ENCODE peak calls at places on chromosomes 5 and 9, in four cellular contexts. One of them, this sample, is unnamed.

GRCh38 chr5:126516133-126516532 is 78.9 kb downstream of the ALDH7A1 start:
- DNase-seq in ascending aorta: no peak
- DNase-seq in fibroblast of the conjunctiva: no peak
- DNase-seq in T-helper 1 cell: no peak
- DNase-seq in this sample: no peak

GRCh38 chr5:73387630-73388370 is 60.8 kb downstream of the FOXD1 start:
- DNase-seq in ascending aorta: no peak
- DNase-seq in fibroblast of the conjunctiva: no peak
- DNase-seq in T-helper 1 cell: peak; percentile 61
- DNase-seq in this sample: no peak

GRCh38 chr5:161547573-161548471 is 1.3 kb upstream of the GABRB2 start:
- DNase-seq in ascending aorta: no peak
- DNase-seq in fibroblast of the conjunctiva: no peak
- DNase-seq in T-helper 1 cell: no peak
- DNase-seq in this sample: no peak

GRCh38 chr9:115306860-115307259 is 188.9 kb upstream of the TNC start:
- DNase-seq in ascending aorta: no peak
- DNase-seq in fibroblast of the conjunctiva: no peak
- DNase-seq in T-helper 1 cell: no peak
- DNase-seq in this sample: no peak

GRCh38 chr5:159038907-159039306 is 60.8 kb downstream of the EBF1 start:
- DNase-seq in ascending aorta: peak; percentile 75
- DNase-seq in fibroblast of the conjunctiva: peak; percentile 80
- DNase-seq in T-helper 1 cell: no peak
- DNase-seq in this sample: no peak

GRCh38 chr5:60410427-60410826 is 289.5 kb downstream of the DEPDC1B start:
- DNase-seq in ascending aorta: no peak
- DNase-seq in fibroblast of the conjunctiva: no peak
- DNase-seq in T-helper 1 cell: no peak
- DNase-seq in this sample: peak; percentile 17

GRCh38 chr9:129273136-129273895 is 95.3 kb upstream of the IER5L start:
- DNase-seq in ascending aorta: peak; percentile 33
- DNase-seq in fibroblast of the conjunctiva: no peak
- DNase-seq in T-helper 1 cell: no peak
- DNase-seq in this sample: no peak

GRCh38 chr9:14092344-14092743 is 221.6 kb downstream of the NFIB start:
- DNase-seq in ascending aorta: no peak
- DNase-seq in fibroblast of the conjunctiva: no peak
- DNase-seq in T-helper 1 cell: no peak
- DNase-seq in this sample: no peak

GRCh38 chr5:142143878-142144277 is 35.3 kb downstream of the NDFIP1 start:
- DNase-seq in ascending aorta: no peak
- DNase-seq in fibroblast of the conjunctiva: peak; percentile 29
- DNase-seq in T-helper 1 cell: no peak
- DNase-seq in this sample: peak; percentile 25

GRCh38 chr9:103410059-103410458 is 414.9 kb downstream of the CYLC2 start:
- DNase-seq in ascending aorta: no peak
- DNase-seq in fibroblast of the conjunctiva: no peak
- DNase-seq in T-helper 1 cell: no peak
- DNase-seq in this sample: no peak

GRCh38 chr9:557601-558201 is 283.8 kb upstream of the DMRT1 start:
- DNase-seq in ascending aorta: no peak
- DNase-seq in fibroblast of the conjunctiva: no peak
- DNase-seq in T-helper 1 cell: no peak
- DNase-seq in this sample: peak; percentile 11

GRCh38 chr9:16825971-16826370 is 44.5 kb downstream of the BNC2 start:
- DNase-seq in ascending aorta: no peak
- DNase-seq in fibroblast of the conjunctiva: peak; percentile 73
- DNase-seq in T-helper 1 cell: no peak
- DNase-seq in this sample: no peak

GRCh38 chr9:124038790-124039633 is 27.4 kb downstream of the LHX2 start:
- DNase-seq in ascending aorta: no peak
- DNase-seq in fibroblast of the conjunctiva: no peak
- DNase-seq in T-helper 1 cell: no peak
- DNase-seq in this sample: no peak

GRCh38 chr9:113648586-113648985 is 185.1 kb downstream of the RGS3 start:
- DNase-seq in ascending aorta: no peak
- DNase-seq in fibroblast of the conjunctiva: no peak
- DNase-seq in T-helper 1 cell: no peak
- DNase-seq in this sample: no peak

GRCh38 chr9:137756045-137756744 is 121.4 kb upstream of the CACNA1B start:
- DNase-seq in ascending aorta: no peak
- DNase-seq in fibroblast of the conjunctiva: no peak
- DNase-seq in T-helper 1 cell: no peak
- DNase-seq in this sample: no peak

This sample was measured in HepG2.